ENCODE peak calls at places on chromosomes 7 and 10, in seven cellular contexts. O is Daoy; A is fibroblast of the conjunctiva; M is IMR-90; R is GM03348; J is fibroblast of pulmonary artery; U is activated effector memory CD4-positive, alpha-beta T cell treated with Interleukin-2 at 50 U/mL for 16 hours. V is an unnamed sample.

GRCh38 chr7:95817846-95818245 is 45.5 kb downstream of the DYNC1I1 start:
- DNase-seq in O (no peak), M (no peak), A (no peak), U (no peak), R (no peak), J (peak; percentile 46), V (no peak)

GRCh38 chr10:70441161-70441876 is at the start of gene NODAL:
- DNase-seq in O (no peak), M (no peak), J (no peak), U (no peak), A (no peak), R (no peak), V (peak; percentile 14)

GRCh38 chr7:46391215-46391614 is 470.1 kb upstream of the IGFBP3 start:
- DNase-seq in O (no peak), R (peak; percentile 19), U (no peak), J (no peak), A (no peak), M (peak; percentile 2), V (no peak)

GRCh38 chr7:101681170-101682007 is 52.3 kb upstream of the MYL10 start:
- DNase-seq in O (peak; percentile 99), M (peak; percentile 87), R (peak; percentile 94), J (peak; percentile 71), U (no peak), A (peak; percentile 57), V (peak; percentile 94)

GRCh38 chr10:36448760-36449681 is 676.4 kb upstream of the ANKRD30A start:
- DNase-seq in M (peak; percentile 42), J (peak; percentile 59), O (no peak), A (no peak), U (no peak), R (no peak), V (peak; percentile 54)

GRCh38 chr7:130480001-130480400 is 11.9 kb upstream of the MEST start:
- DNase-seq in A (no peak), O (no peak), J (no peak), R (no peak), U (no peak), M (no peak), V (no peak)

GRCh38 chr10:79149662-79150443 is 81.1 kb downstream of the ZMIZ1 start:
- DNase-seq in U (peak; percentile 50), A (peak; percentile 63), O (peak; percentile 92), J (peak; percentile 59), M (peak; percentile 61), R (peak; percentile 95), V (peak; percentile 62)

GRCh38 chr10:129730993-129731325 is 233.1 kb downstream of the EBF3 start:
- DNase-seq in R (no peak), A (no peak), J (no peak), M (no peak), U (no peak), O (no peak), V (no peak)

V was measured in adipocyte.